ENCODE peak calls at places on chromosomes 16 and 17, in nine cellular contexts. One of them, this sample, is unnamed.

GRCh38 chr16:46850619-46851555 is 19.9 kb upstream of the C16orf87 start:
- DNase-seq in MM.1S: no peak
- DNase-seq in psoas muscle: no peak
- DNase-seq in epithelial cell of esophagus: no peak
- DNase-seq in spleen: peak
- DNase-seq in tibial nerve: no peak
- DNase-seq in NCI-H1436: no peak
- DNase-seq in kidney: no peak
- DNase-seq in stromal cell of bone marrow: no peak
- DNase-seq in this sample: no peak

GRCh38 chr16:68936729-68937631 is 93.6 kb downstream of the TANGO6 start:
- DNase-seq in spleen: no peak
- DNase-seq in NCI-H1436: no peak
- DNase-seq in epithelial cell of esophagus: peak
- DNase-seq in MM.1S: no peak
- DNase-seq in kidney: no peak
- DNase-seq in stromal cell of bone marrow: no peak
- DNase-seq in tibial nerve: no peak
- DNase-seq in psoas muscle: no peak
- DNase-seq in this sample: no peak

GRCh38 chr16:31215287-31216115 is 1.4 kb downstream of the PYDC1 start:
- DNase-seq in NCI-H1436: peak
- DNase-seq in spleen: peak
- DNase-seq in kidney: peak
- DNase-seq in stromal cell of bone marrow: no peak
- DNase-seq in MM.1S: no peak
- DNase-seq in epithelial cell of esophagus: peak
- DNase-seq in psoas muscle: peak
- DNase-seq in tibial nerve: no peak
- DNase-seq in this sample: peak

GRCh38 chr17:73899839-73900238 is 255.6 kb upstream of the SDK2 start:
- DNase-seq in psoas muscle: no peak
- DNase-seq in epithelial cell of esophagus: no peak
- DNase-seq in tibial nerve: no peak
- DNase-seq in spleen: no peak
- DNase-seq in kidney: no peak
- DNase-seq in NCI-H1436: no peak
- DNase-seq in MM.1S: no peak
- DNase-seq in stromal cell of bone marrow: no peak
- DNase-seq in this sample: no peak

GRCh38 chr16:7303677-7304200 is 28.9 kb upstream of the RBFOX1 start:
- DNase-seq in MM.1S: no peak
- DNase-seq in tibial nerve: no peak
- DNase-seq in NCI-H1436: peak
- DNase-seq in psoas muscle: no peak
- DNase-seq in spleen: no peak
- DNase-seq in epithelial cell of esophagus: no peak
- DNase-seq in kidney: no peak
- DNase-seq in stromal cell of bone marrow: no peak
- DNase-seq in this sample: no peak

GRCh38 chr17:18278867-18279266 is 18.4 kb downstream of the MIEF2 start:
- DNase-seq in psoas muscle: no peak
- DNase-seq in tibial nerve: no peak
- DNase-seq in NCI-H1436: no peak
- DNase-seq in MM.1S: no peak
- DNase-seq in kidney: no peak
- DNase-seq in epithelial cell of esophagus: no peak
- DNase-seq in stromal cell of bone marrow: no peak
- DNase-seq in spleen: no peak
- DNase-seq in this sample: no peak

GRCh38 chr17:13107726-13108235 is 90.0 kb upstream of the ELAC2 start:
- DNase-seq in stromal cell of bone marrow: no peak
- DNase-seq in epithelial cell of esophagus: no peak
- DNase-seq in MM.1S: no peak
- DNase-seq in psoas muscle: no peak
- DNase-seq in spleen: no peak
- DNase-seq in kidney: no peak
- DNase-seq in NCI-H1436: no peak
- DNase-seq in tibial nerve: no peak
- DNase-seq in this sample: peak

GRCh38 chr16:84829168-84829965 is 9.6 kb downstream of the CRISPLD2 start:
- DNase-seq in spleen: no peak
- DNase-seq in epithelial cell of esophagus: no peak
- DNase-seq in psoas muscle: no peak
- DNase-seq in tibial nerve: no peak
- DNase-seq in kidney: no peak
- DNase-seq in stromal cell of bone marrow: peak
- DNase-seq in MM.1S: no peak
- DNase-seq in NCI-H1436: no peak
- DNase-seq in this sample: no peak

GRCh38 chr16:30948956-30949654 is at the start of gene ORAI3:
- DNase-seq in kidney: peak
- DNase-seq in tibial nerve: peak
- DNase-seq in psoas muscle: peak
- DNase-seq in stromal cell of bone marrow: peak
- DNase-seq in epithelial cell of esophagus: peak
- DNase-seq in MM.1S: peak
- DNase-seq in NCI-H1436: no peak
- DNase-seq in spleen: peak
- DNase-seq in this sample: no peak

GRCh38 chr17:35069311-35069710 is 5.8 kb upstream of the RFFL start:
- DNase-seq in NCI-H1436: no peak
- DNase-seq in kidney: no peak
- DNase-seq in tibial nerve: no peak
- DNase-seq in stromal cell of bone marrow: peak
- DNase-seq in spleen: no peak
- DNase-seq in epithelial cell of esophagus: peak
- DNase-seq in MM.1S: no peak
- DNase-seq in psoas muscle: no peak
- DNase-seq in this sample: no peak

GRCh38 chr16:25172831-25173230 is 43.9 kb upstream of the AQP8 start:
- DNase-seq in psoas muscle: no peak
- DNase-seq in epithelial cell of esophagus: no peak
- DNase-seq in kidney: no peak
- DNase-seq in MM.1S: no peak
- DNase-seq in spleen: no peak
- DNase-seq in NCI-H1436: no peak
- DNase-seq in stromal cell of bone marrow: no peak
- DNase-seq in tibial nerve: no peak
- DNase-seq in this sample: no peak

GRCh38 chr16:12853972-12854371 is 47.4 kb upstream of the SHISA9 start:
- DNase-seq in kidney: no peak
- DNase-seq in tibial nerve: no peak
- DNase-seq in NCI-H1436: no peak
- DNase-seq in spleen: no peak
- DNase-seq in stromal cell of bone marrow: no peak
- DNase-seq in psoas muscle: no peak
- DNase-seq in epithelial cell of esophagus: no peak
- DNase-seq in MM.1S: no peak
- DNase-seq in this sample: no peak

GRCh38 chr17:77345260-77345910 is 204.6 kb downstream of the SEC14L1 start:
- DNase-seq in NCI-H1436: no peak
- DNase-seq in tibial nerve: peak
- DNase-seq in psoas muscle: no peak
- DNase-seq in stromal cell of bone marrow: no peak
- DNase-seq in spleen: no peak
- DNase-seq in MM.1S: no peak
- DNase-seq in epithelial cell of esophagus: no peak
- DNase-seq in kidney: no peak
- DNase-seq in this sample: no peak

GRCh38 chr17:31566247-31566991 is 174.9 kb downstream of the RAB11FIP4 start:
- DNase-seq in stromal cell of bone marrow: no peak
- DNase-seq in NCI-H1436: no peak
- DNase-seq in spleen: no peak
- DNase-seq in psoas muscle: no peak
- DNase-seq in kidney: no peak
- DNase-seq in epithelial cell of esophagus: no peak
- DNase-seq in tibial nerve: no peak
- DNase-seq in MM.1S: no peak
- DNase-seq in this sample: no peak

GRCh38 chr17:78484300-78485159 is 92.7 kb downstream of the DNAH17 start:
- DNase-seq in NCI-H1436: no peak
- DNase-seq in epithelial cell of esophagus: no peak
- DNase-seq in stromal cell of bone marrow: no peak
- DNase-seq in spleen: peak
- DNase-seq in MM.1S: no peak
- DNase-seq in kidney: no peak
- DNase-seq in psoas muscle: no peak
- DNase-seq in tibial nerve: no peak
- DNase-seq in this sample: no peak

GRCh38 chr16:56876048-56876447 is 11.0 kb downstream of the SLC12A3 start:
- DNase-seq in spleen: no peak
- DNase-seq in stromal cell of bone marrow: no peak
- DNase-seq in MM.1S: no peak
- DNase-seq in kidney: no peak
- DNase-seq in epithelial cell of esophagus: no peak
- DNase-seq in tibial nerve: no peak
- DNase-seq in psoas muscle: no peak
- DNase-seq in NCI-H1436: no peak
- DNase-seq in this sample: no peak

GRCh38 chr17:79127534-79128135 is 53.0 kb downstream of the ENGASE start:
- DNase-seq in MM.1S: no peak
- DNase-seq in tibial nerve: no peak
- DNase-seq in spleen: no peak
- DNase-seq in kidney: no peak
- DNase-seq in NCI-H1436: no peak
- DNase-seq in epithelial cell of esophagus: no peak
- DNase-seq in psoas muscle: no peak
- DNase-seq in stromal cell of bone marrow: no peak
- DNase-seq in this sample: no peak

GRCh38 chr17:70078994-70079531 is 4.0 kb downstream of the KCNJ16 start:
- DNase-seq in MM.1S: no peak
- DNase-seq in kidney: no peak
- DNase-seq in spleen: no peak
- DNase-seq in psoas muscle: no peak
- DNase-seq in epithelial cell of esophagus: no peak
- DNase-seq in stromal cell of bone marrow: no peak
- DNase-seq in tibial nerve: no peak
- DNase-seq in NCI-H1436: no peak
- DNase-seq in this sample: no peak

GRCh38 chr16:78704421-78704820 is 605.0 kb downstream of the WWOX start:
- DNase-seq in tibial nerve: no peak
- DNase-seq in epithelial cell of esophagus: no peak
- DNase-seq in psoas muscle: no peak
- DNase-seq in kidney: no peak
- DNase-seq in spleen: no peak
- DNase-seq in MM.1S: no peak
- DNase-seq in NCI-H1436: no peak
- DNase-seq in stromal cell of bone marrow: no peak
- DNase-seq in this sample: no peak

GRCh38 chr16:58028541-58029070 is 3.1 kb downstream of the MMP15 start:
- DNase-seq in NCI-H1436: no peak
- DNase-seq in spleen: peak
- DNase-seq in epithelial cell of esophagus: no peak
- DNase-seq in kidney: peak
- DNase-seq in tibial nerve: no peak
- DNase-seq in MM.1S: no peak
- DNase-seq in stromal cell of bone marrow: no peak
- DNase-seq in psoas muscle: no peak
- DNase-seq in this sample: no peak

This sample was measured in dorsolateral prefrontal cortex.